ENCODE peak calls at places on chromosomes 5 and 9, in six cellular contexts. J, D, E, U, Y and Z are unnamed samples.
A peak's percentile ranks its signal among the peaks of the same experiment; 100 is the strongest.

GRCh38 chr9:137212520-137212919 is 7.0 kb downstream of the NDOR1 start:
- DNase-seq in J (no peak), U (no peak), D (no peak), Y (no peak), E (no peak), Z (no peak)

GRCh38 chr5:171483453-171484177 is 64.2 kb downstream of the FGF18 start:
- DNase-seq in Y (peak; percentile 33), E (no peak), D (peak; percentile 33), U (no peak), J (peak; percentile 88), Z (no peak)

GRCh38 chr5:83363111-83363510 is 108.4 kb upstream of the VCAN start:
- DNase-seq in D (no peak), Y (no peak), U (no peak), J (no peak), E (no peak), Z (no peak)

GRCh38 chr5:114153392-114153791 is 208.5 kb upstream of the KCNN2 start:
- DNase-seq in Y (no peak), U (no peak), D (no peak), J (no peak), E (no peak), Z (no peak)

GRCh38 chr5:72057816-72058215 is 49.5 kb upstream of the MAP1B start:
- DNase-seq in J (no peak), D (no peak), Y (no peak), U (no peak), E (no peak), Z (no peak)

GRCh38 chr9:106110483-106110882 is 416.1 kb downstream of the TMEM38B start:
- DNase-seq in U (peak; percentile 4), E (no peak), J (no peak), Y (no peak), D (no peak), Z (no peak)

GRCh38 chr5:39501403-39501802 is 76.6 kb upstream of the DAB2 start:
- DNase-seq in D (no peak), Y (no peak), E (no peak), U (peak; percentile 81), J (no peak), Z (no peak)

GRCh38 chr9:135611142-135611874 is 28.0 kb downstream of the GLT6D1 start:
- DNase-seq in Y (no peak), E (no peak), U (no peak), J (peak; percentile 28), D (no peak), Z (no peak)

GRCh38 chr5:5404376-5404775 is 18.1 kb upstream of the ICE1 start:
- DNase-seq in J (no peak), U (no peak), D (no peak), E (no peak), Y (no peak), Z (no peak)

GRCh38 chr9:98610196-98610595 is 98.5 kb downstream of the GABBR2 start:
- DNase-seq in E (no peak), J (no peak), D (no peak), Y (no peak), U (no peak), Z (no peak)

GRCh38 chr9:70609542-70610286 is 195.3 kb upstream of the KLF9 start:
- DNase-seq in U (peak; percentile 18), Y (peak; percentile 23), D (no peak), E (no peak), J (no peak), Z (no peak)

GRCh38 chr9:21110708-21111576 is 30.7 kb downstream of the IFNW1 start:
- DNase-seq in J (no peak), U (peak; percentile 79), E (no peak), D (no peak), Y (no peak), Z (peak; percentile 19)

GRCh38 chr5:61450170-61450815 is 118.2 kb downstream of the ZSWIM6 start:
- DNase-seq in J (no peak), E (no peak), Y (peak; percentile 44), U (peak; percentile 62), D (no peak), Z (no peak)

GRCh38 chr9:122325124-122325523 is 45.7 kb upstream of the PTGS1 start:
- DNase-seq in U (no peak), E (no peak), D (no peak), J (no peak), Y (no peak), Z (no peak)

GRCh38 chr9:131609116-131609830 is 64.0 kb downstream of the PRRT1B start:
- DNase-seq in J (peak; percentile 78), U (no peak), E (no peak), Y (no peak), D (no peak), Z (no peak)

GRCh38 chr9:113572076-113572861 is 108.7 kb downstream of the RGS3 start:
- DNase-seq in D (peak; percentile 16), U (no peak), J (no peak), Y (peak; percentile 12), E (peak; percentile 15), Z (no peak)

GRCh38 chr9:2740616-2741015 is 23.3 kb downstream of the KCNV2 start:
- DNase-seq in Y (no peak), J (no peak), E (no peak), U (peak; percentile 18), D (no peak), Z (no peak)

GRCh38 chr5:157265714-157266285 is at the start of gene CYFIP2:
- DNase-seq in U (peak; percentile 80), Y (peak; percentile 55), D (peak; percentile 88), E (peak; percentile 83), J (no peak), Z (peak; percentile 74)

GRCh38 chr5:21918451-21918850 is 934.7 kb downstream of the CDH12 start:
- DNase-seq in E (no peak), D (no peak), Y (no peak), J (no peak), U (no peak), Z (no peak)

GRCh38 chr5:135119497-135119896 is 85.5 kb upstream of the PITX1 start:
- DNase-seq in Y (no peak), U (no peak), J (no peak), D (no peak), E (no peak), Z (no peak)

GRCh38 chr5:83721878-83722779 is 1.5 kb upstream of the HAPLN1 start:
- DNase-seq in Y (peak; percentile 26), E (peak; percentile 59), U (peak; percentile 73), D (peak; percentile 92), J (peak; percentile 74), Z (no peak)

GRCh38 chr5:160846642-160847041 is 5.4 kb downstream of the ATP10B start:
- DNase-seq in Y (no peak), U (no peak), E (no peak), J (no peak), D (no peak), Z (no peak)
- TF ChIP-seq CTCF in Y (no peak), U (no peak), E (no peak), J (no peak), D (no peak), Z (no peak)

DNA sequence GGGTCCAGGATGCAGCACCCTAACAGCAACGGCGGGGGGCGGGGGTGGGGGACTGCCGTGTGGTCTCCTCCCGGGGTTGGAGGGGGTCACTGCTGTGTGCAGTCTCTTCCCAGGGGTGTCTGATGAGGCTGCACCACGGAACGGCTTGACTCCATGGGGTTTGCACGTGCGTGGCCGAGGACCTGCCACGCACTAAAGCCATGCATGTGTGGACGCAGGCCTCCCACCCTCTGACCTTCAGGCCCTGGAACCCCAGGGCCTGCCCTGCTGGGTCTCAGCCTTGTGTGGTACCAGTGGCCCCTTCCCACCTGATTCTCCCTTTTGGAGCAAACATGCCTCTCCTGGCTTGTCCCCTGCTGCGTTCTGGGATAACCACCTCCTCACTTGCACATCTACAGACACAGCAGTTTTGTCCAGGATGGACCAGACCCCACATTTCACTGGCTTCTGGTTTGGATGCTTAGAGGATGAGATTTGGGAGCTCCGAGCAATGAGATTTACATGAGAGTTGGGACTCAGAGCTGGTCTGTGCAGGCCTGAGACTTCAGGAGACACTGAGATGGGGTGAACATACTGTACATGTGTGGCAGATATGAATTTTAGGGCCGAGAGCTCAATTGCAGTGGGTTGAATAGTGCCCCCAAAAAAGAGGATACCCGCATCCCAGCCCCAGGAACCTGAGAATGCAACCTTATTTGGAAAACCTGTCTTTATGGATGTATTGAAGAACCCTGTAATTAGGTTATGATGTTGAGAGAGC is 45.8 kb downstream of the SLC12A7 start:
- DNase-seq in U (no peak), E (no peak), D (no peak), J (no peak), Y (no peak), Z (no peak)
- H3K9me3 ChIP-seq in U (no peaks in the 10 kb centered on the region), E (no peaks in the 10 kb centered on the region), D (no peaks in the 10 kb centered on the region), J (no peaks in the 10 kb centered on the region), Y (no peaks in the 10 kb centered on the region), Z (no peaks in the 10 kb centered on the region)

DNA sequence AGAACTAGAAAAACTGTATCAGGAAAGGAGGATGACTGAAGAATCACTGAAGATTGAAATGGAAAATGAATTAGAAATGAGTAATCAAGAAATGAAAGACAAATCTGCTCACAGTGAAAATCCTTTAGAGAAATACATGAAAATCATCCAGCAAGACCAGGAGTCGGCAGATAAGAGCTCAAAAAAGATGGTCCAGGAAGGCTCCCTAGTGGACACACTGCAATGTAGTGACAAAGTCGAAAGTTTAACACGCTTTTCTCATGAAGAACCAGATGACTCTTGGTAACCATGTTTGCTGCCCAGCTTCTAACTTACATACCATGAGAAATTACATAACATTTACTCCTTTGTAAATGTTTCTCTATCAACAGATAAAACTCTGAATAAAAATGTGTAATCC is 37.1 kb downstream of the CPLANE1 start:
- DNase-seq in Y (no peak), D (no peak), J (no peak), U (peak; percentile 11), E (no peak), Z (no peak)
- TF ChIP-seq CTCF in Y (no peak), D (no peak), J (no peak), U (no peak), E (no peak), Z (no peak)

GRCh38 chr9:89787595-89787994 is 182.8 kb downstream of the GADD45G start:
- DNase-seq in J (no peak), E (no peak), U (no peak), Y (no peak), D (no peak), Z (no peak)
- H3K9me3 ChIP-seq in J (no peaks in the 10 kb centered on the region), E (no peaks in the 10 kb centered on the region), U (no peaks in the 10 kb centered on the region), Y (no peaks in the 10 kb centered on the region), D (no peaks in the 10 kb centered on the region), Z (no peaks in the 10 kb centered on the region)